ENCODE peak calls at places on chromosome 2, in five cellular contexts. S is activated effector memory CD4-positive, alpha-beta T cell treated with anti-CD3 and anti-CD28 coated beads, Interleukin-2, amount 50 U/mL, for 16 hours; P is NCI-H2107; N is 8988T; Q is fibroblast of pulmonary artery. J is an unnamed sample.
A peak's percentile ranks its signal among the peaks of the same experiment; 100 is the strongest.

GRCh38 chr2:64325852-64326577 is 127.9 kb upstream of the LGALSL start:
- DNase-seq in S (peak; percentile 74), P (no peak), N (no peak), Q (no peak), J (no peak)

GRCh38 chr2:201127570-201127969 is 11.6 kb downstream of the CFLAR start:
- DNase-seq in S (peak; percentile 82), P (no peak), N (no peak), Q (peak; percentile 75), J (no peak)

GRCh38 chr2:675982-676646 is 1.1 kb downstream of the TMEM18 start:
- DNase-seq in S (peak; percentile 76), P (no peak), N (no peak), Q (peak; percentile 88), J (no peak)

GRCh38 chr2:23549051-23549450 is 164.1 kb downstream of the KLHL29 start:
- DNase-seq in S (no peak), P (no peak), N (no peak), Q (no peak), J (no peak)

GRCh38 chr2:115606350-115606749 is 1163.9 kb downstream of the DPP10 start:
- DNase-seq in S (no peak), P (no peak), N (no peak), Q (no peak), J (no peak)

GRCh38 chr2:19048593-19049264 is 309.7 kb downstream of the OSR1 start:
- DNase-seq in S (no peak), P (no peak), N (no peak), Q (peak; percentile 73), J (no peak)

GRCh38 chr2:102052367-102052764 is 60.6 kb downstream of the IL1R2 start:
- DNase-seq in S (no peak), P (no peak), N (no peak), Q (no peak), J (no peak)

GRCh38 chr2:211745295-211746097 is 793.1 kb downstream of the ERBB4 start:
- DNase-seq in S (no peak), P (peak; percentile 19), N (no peak), Q (peak; percentile 72), J (peak; percentile 51)

GRCh38 chr2:128281852-128282245 is 36.8 kb downstream of the HS6ST1 start:
- DNase-seq in S (no peak), P (no peak), N (no peak), Q (no peak), J (no peak)

GRCh38 chr2:218754201-218754600 is 27.7 kb upstream of the CYP27A1 start:
- DNase-seq in S (no peak), P (no peak), N (no peak), Q (no peak), J (no peak)

GRCh38 chr2:17626986-17627385 is 86.5 kb downstream of the VSNL1 start:
- DNase-seq in S (no peak), P (no peak), N (no peak), Q (no peak), J (no peak)

GRCh38 chr2:85226783-85227182 is 93.6 kb downstream of the TCF7L1 start:
- DNase-seq in S (no peak), P (no peak), N (no peak), Q (no peak), J (no peak)

GRCh38 chr2:23287250-23287704 is 97.7 kb upstream of the KLHL29 start:
- DNase-seq in S (no peak), P (no peak), N (no peak), Q (peak; percentile 77), J (no peak)

GRCh38 chr2:75087726-75088125 is 111.6 kb downstream of the TACR1 start:
- DNase-seq in S (no peak), P (no peak), N (no peak), Q (no peak), J (no peak)

GRCh38 chr2:189783451-189783926 is 650 bp downstream of the ORMDL1 start:
- DNase-seq in S (no peak), P (no peak), N (no peak), Q (peak; percentile 50), J (no peak)

GRCh38 chr2:54260241-54260495 is 4.1 kb upstream of the TSPYL6 start:
- DNase-seq in S (no peak), P (no peak), N (no peak), Q (no peak), J (no peak)

GRCh38 chr2:238106698-238107524 is 6.8 kb downstream of the ESPNL start:
- DNase-seq in S (peak; percentile 56), P (no peak), N (peak; percentile 62), Q (no peak), J (no peak)

GRCh38 chr2:62469558-62469957 is 36.4 kb downstream of the TMEM17 start:
- DNase-seq in S (no peak), P (no peak), N (no peak), Q (no peak), J (no peak)

GRCh38 chr2:210269148-210269547 is 43.9 kb upstream of the ACADL start:
- DNase-seq in S (no peak), P (no peak), N (no peak), Q (no peak), J (no peak)

GRCh38 chr2:191566347-191566746 is 111.6 kb upstream of the NABP1 start:
- DNase-seq in S (peak; percentile 86), P (peak; percentile 25), N (peak; percentile 32), Q (peak; percentile 76), J (peak; percentile 57)

GRCh38 chr2:36780231-36780808 is 83.8 kb downstream of the VIT start:
- DNase-seq in S (no peak), P (no peak), N (peak; percentile 27), Q (peak; percentile 74), J (peak; percentile 38)

GRCh38 chr2:160062283-160063005 is at the start of gene PLA2R1:
- DNase-seq in S (no peak), P (no peak), N (peak; percentile 63), Q (peak; percentile 47), J (no peak)

GRCh38 chr2:55490554-55490953 is 29.0 kb upstream of the CFAP36 start:
- DNase-seq in S (no peak), P (no peak), N (no peak), Q (peak; percentile 86), J (no peak)

GRCh38 chr2:32882911-32883810 is 63.6 kb upstream of the LTBP1 start:
- DNase-seq in S (no peak), P (no peak), N (no peak), Q (peak; percentile 8), J (no peak)

GRCh38 chr2:12501469-12502147 is 215.1 kb upstream of the TRIB2 start:
- DNase-seq in S (peak; percentile 88), P (no peak), N (no peak), Q (peak; percentile 61), J (no peak)

GRCh38 chr2:209556354-209556961 is 132.6 kb downstream of the MAP2 start:
- DNase-seq in S (no peak), P (no peak), N (no peak), Q (peak; percentile 82), J (peak; percentile 27)

GRCh38 chr2:40428434-40428833 is 23.5 kb downstream of the SLC8A1 start:
- DNase-seq in S (no peak), P (no peak), N (no peak), Q (no peak), J (no peak)

GRCh38 chr2:238916875-238917590 is 69.1 kb downstream of the TWIST2 start:
- DNase-seq in S (peak; percentile 43), P (no peak), N (no peak), Q (no peak), J (no peak)

GRCh38 chr2:190499976-190500588 is 34.4 kb downstream of the NEMP2 start:
- DNase-seq in S (no peak), P (no peak), N (no peak), Q (no peak), J (no peak)

GRCh38 chr2:20624884-20625485 is 25.9 kb downstream of the HS1BP3 start:
- DNase-seq in S (peak; percentile 33), P (no peak), N (no peak), Q (no peak), J (no peak)

GRCh38 chr2:65309699-65310098 is 82.1 kb downstream of the ACTR2 start:
- DNase-seq in S (no peak), P (no peak), N (no peak), Q (no peak), J (no peak)

GRCh38 chr2:20093263-20094141 is 42.1 kb upstream of the LAPTM4A start:
- DNase-seq in S (no peak), P (peak; percentile 21), N (peak; percentile 52), Q (peak; percentile 83), J (peak; percentile 48)

GRCh38 chr2:172496096-172496709 is 59.7 kb upstream of the PDK1 start:
- DNase-seq in S (peak; percentile 70), P (no peak), N (no peak), Q (no peak), J (no peak)

GRCh38 chr2:241638063-241638660 is 669 bp downstream of the ATG4B start:
- DNase-seq in S (no peak), P (no peak), N (no peak), Q (no peak), J (no peak)

GRCh38 chr2:219057709-219058540 is 2.8 kb downstream of the IHH start:
- DNase-seq in S (peak; percentile 91), P (peak; percentile 69), N (peak; percentile 96), Q (peak; percentile 73), J (peak; percentile 26)

J was measured in HCT116.